ENCODE peak calls at places on chromosomes 2 and 18, in four cellular contexts. I is GM12878, E is K562, G is HepG2. D is an unnamed sample.

GRCh38 chr18:68152770-68153169 is 562.1 kb downstream of the TMX3 start:
- DNase-seq in I (no peak), E (no peak), G (peak), D (peak)

GRCh38 chr2:190695739-190696138 is 46.9 kb downstream of the NAB1 start:
- DNase-seq in I (no peak), E (no peak), G (no peak), D (no peak)

GRCh38 chr18:59604877-59605276 is 92.3 kb downstream of the CCBE1 start:
- DNase-seq in I (no peak), E (no peak), G (no peak), D (no peak)

GRCh38 chr2:17245921-17246320 is 272.3 kb downstream of the RAD51AP2 start:
- DNase-seq in I (no peak), E (no peak), G (no peak), D (no peak)

GRCh38 chr2:108267117-108267516 is 21.6 kb upstream of the SULT1C2 start:
- DNase-seq in I (no peak), E (no peak), G (no peak), D (no peak)

GRCh38 chr18:78993014-78993926 is 13.7 kb downstream of the SALL3 start:
- DNase-seq in I (no peak), E (no peak), G (no peak), D (no peak)

GRCh38 chr2:221263572-221263971 is 308.5 kb downstream of the EPHA4 start:
- DNase-seq in I (no peak), E (no peak), G (no peak), D (no peak)

GRCh38 chr18:43115076-43116035 is at the start of gene RIT2:
- DNase-seq in I (no peak), E (no peak), G (no peak), D (no peak)

GRCh38 chr2:39512434-39512935 is 75.4 kb upstream of the MAP4K3 start:
- DNase-seq in I (no peak), E (no peak), G (no peak), D (no peak)

GRCh38 chr18:3498705-3499451 is 48.9 kb downstream of the TGIF1 start:
- DNase-seq in I (no peak), E (no peak), G (no peak), D (peak)

GRCh38 chr18:62710417-62710816 is 4.9 kb upstream of the PHLPP1 start:
- DNase-seq in I (no peak), E (no peak), G (no peak), D (no peak)

GRCh38 chr2:240567872-240568677 is at the start of gene RNPEPL1:
- DNase-seq in I (no peak), E (peak), G (no peak), D (peak)

GRCh38 chr2:133774675-133775005 is 206.4 kb upstream of the NCKAP5 start:
- DNase-seq in I (no peak), E (no peak), G (no peak), D (no peak)

GRCh38 chr2:54639609-54640008 is 83.9 kb upstream of the EML6 start:
- DNase-seq in I (no peak), E (peak), G (no peak), D (no peak)

GRCh38 chr2:64750001-64750816 is 96.5 kb upstream of the SERTAD2 start:
- DNase-seq in I (no peak), E (peak), G (no peak), D (peak)
- TF ChIP-seq TARDBP in I (no peak), E (no peak), G (no peak), D (peak)

DNA sequence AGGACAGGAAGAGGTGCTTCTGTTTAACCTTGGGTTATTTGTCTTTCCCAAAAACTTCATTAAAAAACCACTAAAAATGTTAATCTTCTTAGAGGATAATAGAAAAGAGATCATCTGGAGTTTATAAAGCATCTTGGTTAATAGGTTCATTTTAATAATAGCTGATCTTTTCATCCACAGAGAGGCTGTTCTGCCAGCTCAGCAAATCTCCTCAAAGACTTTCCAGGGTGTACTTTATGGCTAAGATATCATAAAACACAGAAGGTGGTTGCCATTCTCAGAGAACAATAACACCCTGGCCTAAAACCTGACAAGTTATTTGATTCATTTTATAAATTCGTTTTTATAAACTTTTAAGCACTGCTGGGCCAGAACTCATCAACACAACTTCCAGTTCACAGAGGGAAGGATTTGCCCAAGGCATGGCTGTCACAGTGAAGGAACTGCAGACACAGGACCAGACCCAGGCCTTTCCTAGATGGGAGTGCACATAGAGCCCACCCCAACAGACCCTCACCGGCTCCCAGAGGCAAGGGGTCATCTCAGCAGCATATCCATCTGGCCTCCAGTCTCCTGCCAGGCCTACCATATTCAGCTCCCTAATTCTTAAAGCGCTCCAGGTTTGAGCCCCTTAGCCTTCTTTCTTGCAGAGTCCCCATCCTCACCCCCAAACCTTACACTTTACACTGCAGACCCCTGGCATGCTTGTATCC is 203.4 kb upstream of the RAB6C start:
- DNase-seq in I (no peak), E (no peak), G (no peak), D (no peak)
- TF ChIP-seq TARDBP in I (no peak), E (no peak), G (no peak), D (no peak)

DNA sequence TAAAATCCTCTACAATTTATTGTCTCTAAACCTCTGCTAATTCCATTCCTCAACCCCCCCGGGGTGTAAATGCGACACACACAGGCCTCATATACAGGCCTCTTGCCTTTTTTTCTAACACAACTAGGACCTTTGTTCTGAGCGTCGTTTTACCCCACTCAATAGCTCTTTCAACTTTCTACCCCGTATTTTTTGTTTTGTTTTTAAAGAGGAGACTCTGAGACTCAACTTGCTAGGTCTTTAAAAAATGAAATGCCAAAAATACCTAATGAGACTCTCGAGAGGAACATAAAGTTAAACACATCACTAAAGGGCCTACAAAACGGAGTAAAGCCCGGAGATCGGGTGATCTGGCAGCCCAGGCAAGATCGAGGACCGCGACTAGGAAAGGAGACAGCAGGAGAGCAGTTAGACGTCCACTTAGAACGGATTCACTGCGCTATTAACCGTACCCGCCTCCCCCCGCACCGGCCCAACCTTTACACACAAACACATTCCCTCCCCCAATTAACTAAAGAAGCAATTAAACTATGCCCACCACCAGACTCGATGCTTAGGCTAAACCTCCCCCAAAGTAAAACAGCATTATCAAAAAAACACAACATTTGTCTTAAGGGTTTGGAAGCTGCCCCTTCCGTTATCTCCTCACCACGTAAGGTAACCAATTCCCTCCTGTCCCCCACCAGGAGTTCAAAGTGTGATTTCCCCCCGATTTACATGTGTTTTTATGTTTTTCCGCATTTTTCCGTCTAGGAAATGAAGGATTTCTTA is 1.6 kb downstream of the TRIP12 start:
- DNase-seq in I (no peak), E (no peak), G (peak), D (peak)
- TF ChIP-seq TARDBP in I (no peak), E (no peak), G (no peak), D (no peak)

GRCh38 chr2:70978388-70979357 is at the start of gene ANKRD53:
- DNase-seq in I (no peak), E (no peak), G (no peak), D (no peak)
- TF ChIP-seq TARDBP in I (no peak), E (no peak), G (no peak), D (no peak)

GRCh38 chr2:102514061-102514785 is 41.2 kb downstream of the SLC9A4 start:
- DNase-seq in I (no peak), E (peak), G (peak), D (no peak)
- TF ChIP-seq TARDBP in I (no peak), E (no peak), G (no peak), D (no peak)

DNA sequence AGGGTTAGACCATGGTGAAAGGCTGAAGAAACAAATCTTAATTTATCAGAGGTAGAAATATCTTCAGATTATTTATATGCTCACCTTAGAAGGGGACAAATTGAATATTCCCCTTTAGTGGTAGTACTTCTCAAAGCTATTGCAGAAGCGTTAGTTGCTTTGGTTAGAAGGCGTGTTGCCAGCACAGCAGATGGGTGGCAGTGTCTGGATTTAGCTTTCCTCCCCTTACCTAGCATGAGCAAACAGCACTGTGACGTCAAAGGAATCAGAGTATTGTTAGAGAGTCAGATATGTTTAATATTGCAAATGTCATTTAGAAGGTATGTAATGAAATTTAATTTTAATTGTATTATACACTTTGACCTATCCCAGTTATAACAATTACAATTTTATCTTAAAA is 27.2 kb upstream of the GALR1 start:
- DNase-seq in I (no peak), E (no peak), G (no peak), D (no peak)
- TF ChIP-seq TARDBP in I (no peak), E (no peak), G (no peak), D (no peak)

GRCh38 chr18:5538541-5538940 is 5.3 kb downstream of the EPB41L3 start:
- DNase-seq in I (no peak), E (no peak), G (no peak), D (no peak)
- TF ChIP-seq TARDBP in I (no peak), E (no peak), G (no peak), D (no peak)

D was measured in HEK293T.